ENCODE peak calls at places on chromosomes 4 and X, in four cellular contexts. Y is HepG2, D is H1, G is GM12878. F is an unnamed sample.

GRCh38 chr4:38157592-38157991 is 197.4 kb downstream of the PTTG2 start:
- DNase-seq in D (no peak), G (no peak), Y (no peak), F (no peak)

GRCh38 chr4:113738251-113738650 is 23.3 kb downstream of the CAMK2D start:
- DNase-seq in G (no peak), Y (no peak), D (no peak), F (no peak)

GRCh38 chr4:100738388-100739165 is 220.8 kb upstream of the EMCN start:
- DNase-seq in Y (no peak), D (no peak), G (no peak), F (no peak)

GRCh38 chr4:183345261-183345660 is 23.0 kb upstream of the CLDN24 start:
- DNase-seq in D (no peak), G (no peak), Y (no peak), F (no peak)

GRCh38 chrX:44494357-44494756 is 48.3 kb downstream of the FUNDC1 start:
- DNase-seq in G (no peak), Y (no peak), D (no peak), F (no peak)

GRCh38 chr4:76897522-76898384 is at the start of gene SOWAHB:
- DNase-seq in G (no peak), Y (peak; percentile 40), D (peak; percentile 80), F (no peak)

GRCh38 chr4:760616-761015 is 55.0 kb downstream of the PCGF3 start:
- DNase-seq in Y (no peak), D (no peak), G (no peak), F (no peak)

GRCh38 chrX:17944833-17945497 is 83.9 kb upstream of the RAI2 start:
- DNase-seq in G (no peak), Y (peak; percentile 7), D (peak; percentile 45), F (no peak)

GRCh38 chrX:130086414-130087207 is 23.7 kb downstream of the ELF4 start:
- DNase-seq in D (no peak), Y (no peak), G (no peak), F (no peak)

GRCh38 chr4:134762053-134762452 is 560.5 kb upstream of the PABPC4L start:
- DNase-seq in D (peak; percentile 50), Y (peak; percentile 1), G (no peak), F (no peak)

GRCh38 chr4:101238706-101239105 is 108.6 kb downstream of the PPP3CA start:
- DNase-seq in D (no peak), Y (no peak), G (no peak), F (no peak)

GRCh38 chrX:67570839-67571238 is 27.0 kb downstream of the AR start:
- DNase-seq in G (no peak), Y (no peak), D (no peak), F (no peak)

GRCh38 chr4:47213971-47214370 is 182.6 kb downstream of the GABRB1 start:
- DNase-seq in G (no peak), Y (peak; percentile 16), D (no peak), F (no peak)

GRCh38 chr4:45438047-45438446 is 685.8 kb downstream of the GABRG1 start:
- DNase-seq in G (no peak), D (no peak), Y (no peak), F (no peak)

GRCh38 chrX:2676794-2677675 is 14.1 kb upstream of the CD99 start:
- DNase-seq in Y (no peak), D (no peak), G (no peak), F (no peak)

GRCh38 chr4:11496313-11496956 is 67.7 kb upstream of the HS3ST1 start:
- DNase-seq in G (no peak), D (no peak), Y (no peak), F (no peak)

GRCh38 chr4:48907706-48908477 is 1.3 kb upstream of the OCIAD2 start:
- DNase-seq in Y (no peak), D (no peak), G (no peak), F (no peak)

GRCh38 chr4:143626134-143626859 is 74.2 kb downstream of the FREM3 start:
- DNase-seq in D (no peak), Y (no peak), G (no peak), F (no peak)

GRCh38 chr4:153522800-153523089 is 56.6 kb downstream of the TMEM131L start:
- DNase-seq in Y (no peak), D (no peak), G (peak; percentile 71), F (no peak)

GRCh38 chr4:155769092-155769491 is 10.3 kb downstream of the GUCY1B1 start:
- DNase-seq in G (no peak), Y (no peak), D (no peak), F (no peak)

GRCh38 chrX:151870603-151871002 is 42.1 kb upstream of the MAGEA4 start:
- DNase-seq in G (no peak), D (no peak), Y (peak; percentile 2), F (peak; percentile 5)

GRCh38 chrX:151873096-151873495 is 39.6 kb upstream of the MAGEA4 start:
- DNase-seq in G (no peak), Y (no peak), D (no peak), F (no peak)

GRCh38 chrX:151875270-151876026 is 37.2 kb upstream of the MAGEA4 start:
- DNase-seq in G (no peak), D (no peak), Y (no peak), F (no peak)

GRCh38 chrX:151871244-151871643 is 41.4 kb upstream of the MAGEA4 start:
- DNase-seq in G (no peak), Y (peak; percentile 0), D (no peak), F (no peak)
- TF ChIP-seq YY1 in G (no peak), Y (no peak), D (no peak), F (no peak)

DNA sequence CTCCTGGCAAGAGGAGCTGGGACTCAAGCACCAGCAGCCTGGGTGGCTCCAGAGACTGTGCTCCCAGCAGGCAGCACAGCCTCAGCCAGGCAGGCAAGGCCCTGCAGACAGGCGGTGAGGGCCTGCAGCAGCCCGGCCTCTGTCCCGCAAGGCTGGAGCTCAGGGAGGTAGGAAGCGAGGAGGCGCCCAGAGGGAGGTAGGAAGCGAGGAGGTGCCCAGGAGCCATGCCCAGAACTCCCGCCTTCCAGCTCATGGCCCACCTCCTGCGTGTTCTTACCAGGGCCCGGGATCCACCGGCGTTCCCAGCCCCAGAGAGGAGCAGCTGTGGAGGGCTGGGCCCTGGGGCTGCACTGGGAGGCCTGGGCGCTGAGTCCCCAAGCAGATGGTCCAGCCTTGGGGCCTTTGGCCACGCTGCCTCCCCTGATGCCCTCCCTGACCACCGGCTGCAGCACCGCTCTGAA is 133.1 kb downstream of the HMX1 start:
- DNase-seq in Y (no peak), G (no peak), D (no peak), F (no peak)
- TF ChIP-seq SUZ12 in Y (no peak), G (no peak), D (no peak), F (no peak)

GRCh38 chr4:151472711-151473110 is 63.7 kb downstream of the FHIP1A start:
- DNase-seq in D (no peak), G (no peak), Y (no peak), F (no peak)

GRCh38 chr4:151473521-151474097 is 64.6 kb downstream of the FHIP1A start:
- DNase-seq in G (no peak), D (no peak), Y (no peak), F (no peak)

GRCh38 chr4:151471728-151472127 is 62.8 kb downstream of the FHIP1A start:
- DNase-seq in Y (no peak), D (no peak), G (no peak), F (no peak)

GRCh38 chr4:151472297-151472696 is 63.3 kb downstream of the FHIP1A start:
- DNase-seq in Y (no peak), G (no peak), D (no peak), F (no peak)

GRCh38 chr4:151475338-151475737 is 66.4 kb downstream of the FHIP1A start:
- DNase-seq in Y (no peak), G (no peak), D (no peak), F (no peak)
- H3K4me1 ChIP-seq in Y (peaks cover 23% of the 10 kb centered on the region), G (no peaks in the 10 kb centered on the region), D (peaks cover 7% of the 10 kb centered on the region), F (no peaks in the 10 kb centered on the region)

DNA sequence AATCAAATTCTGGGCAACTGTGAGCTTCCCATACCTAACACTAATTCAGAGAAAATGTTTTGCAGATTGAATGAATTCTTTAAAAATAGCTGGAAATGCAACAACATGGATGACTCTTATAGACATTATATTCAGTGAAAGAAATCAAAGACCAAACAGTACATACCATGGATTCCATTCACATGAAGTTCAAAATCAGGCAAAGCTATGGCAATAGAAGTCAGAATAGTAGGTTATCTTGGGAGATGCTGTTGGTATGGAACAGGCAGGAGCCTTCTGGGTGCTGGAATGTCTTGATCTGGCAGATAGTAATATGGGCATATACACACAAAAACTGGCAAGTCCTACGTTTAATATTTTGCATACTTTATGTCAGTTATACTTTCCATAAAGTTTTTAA is 25.5 kb upstream of the CBLL2 start:
- DNase-seq in Y (no peak), D (no peak), G (no peak), F (no peak)
- TF ChIP-seq YY1 in Y (no peak), D (no peak), G (no peak), F (no peak)

DNA sequence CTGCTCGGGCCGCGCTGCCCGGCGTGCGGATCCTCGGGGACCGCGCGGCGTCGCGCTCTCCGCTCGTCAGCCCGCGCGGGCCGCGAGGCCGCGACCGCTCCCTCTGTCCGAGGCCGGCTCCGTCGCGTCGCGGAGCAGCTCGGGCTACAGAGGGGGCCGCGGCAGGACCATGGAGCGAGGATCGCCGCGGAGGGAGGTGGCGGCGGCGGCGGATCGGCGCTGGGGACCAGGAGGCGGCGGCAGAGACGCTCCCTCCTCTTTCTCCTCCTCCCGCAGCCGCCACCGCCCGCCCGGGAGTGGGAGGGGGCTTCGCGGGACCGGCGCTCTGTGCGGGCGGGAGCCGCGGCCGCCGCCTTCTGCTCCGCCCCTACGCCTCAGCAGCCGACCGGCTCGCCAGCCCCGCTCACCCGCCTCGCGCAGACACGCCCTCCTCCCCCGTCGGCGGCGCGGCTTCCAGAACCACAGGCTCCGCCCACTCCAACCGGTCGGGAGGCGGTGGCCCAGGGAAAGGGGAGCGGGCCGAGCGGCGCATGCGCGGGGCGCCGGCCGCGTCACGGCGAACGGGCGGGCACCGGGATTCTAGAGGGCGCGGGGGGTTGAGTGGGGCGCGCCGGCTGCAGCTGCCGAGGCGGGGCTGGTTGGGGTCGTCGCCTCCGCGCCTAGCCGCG is at the start of gene CASK:
- DNase-seq in G (peak; percentile 51), D (peak; percentile 88), Y (peak; percentile 78), F (peak; percentile 86)
- TF ChIP-seq SUZ12 in G (no peak), D (no peak), Y (no peak), F (no peak)

GRCh38 chrX:13664026-13664425 is 11.1 kb downstream of the TCEANC start:
- DNase-seq in D (no peak), G (no peak), Y (no peak), F (no peak)
- H3K4me1 ChIP-seq in D (no peaks in the 10 kb centered on the region), G (peaks cover 23% of the 10 kb centered on the region), Y (peaks cover 4% of the 10 kb centered on the region), F (no peaks in the 10 kb centered on the region)

F was measured in NT2/D1.